ENCODE peak calls at places on chromosome 11, in five cellular contexts. S is Right ventricle myocardium superior, V is amniotic stem cell, C is Calu3, E is thoracic aorta. O is an unnamed sample.

GRCh38 chr11:35185696-35186095 is 46.7 kb downstream of the CD44 start:
- DNase-seq in V (no peak), C (no peak), S (no peak), E (no peak), O (no peak)

GRCh38 chr11:114102993-114103896 is 43.7 kb downstream of the ZBTB16 start:
- DNase-seq in S (no peak), E (no peak), C (no peak), V (no peak), O (peak; percentile 52)

GRCh38 chr11:613369-613968 is 2.3 kb downstream of the IRF7 start:
- DNase-seq in S (peak; percentile 77), C (peak; percentile 66), V (no peak), E (peak; percentile 47), O (peak; percentile 95)

GRCh38 chr11:113534625-113535024 is 59.4 kb upstream of the DRD2 start:
- DNase-seq in S (no peak), E (no peak), V (no peak), C (no peak), O (no peak)

GRCh38 chr11:16925495-16926065 is 88.6 kb downstream of the PLEKHA7 start:
- DNase-seq in S (peak; percentile 56), C (peak; percentile 70), E (no peak), V (peak; percentile 11), O (no peak)

GRCh38 chr11:26867286-26867685 is 126.6 kb upstream of the FIBIN start:
- DNase-seq in S (no peak), C (no peak), V (no peak), E (no peak), O (no peak)

GRCh38 chr11:73980001-73980960 is 2.4 kb downstream of the UCP2 start:
- DNase-seq in S (peak; percentile 63), E (no peak), V (no peak), C (peak; percentile 28), O (no peak)

GRCh38 chr11:13963169-13963948 is 836 bp downstream of the SPON1 start:
- DNase-seq in E (no peak), S (peak; percentile 42), C (no peak), V (no peak), O (no peak)

GRCh38 chr11:74015919-74016684 is 7.2 kb upstream of the UCP3 start:
- DNase-seq in C (no peak), E (no peak), V (no peak), S (no peak), O (no peak)

GRCh38 chr11:1782831-1783724 is 19.4 kb upstream of the CTSD start:
- DNase-seq in E (no peak), S (no peak), V (no peak), C (no peak), O (no peak)

GRCh38 chr11:133127746-133128145 is 404.6 kb downstream of the OPCML start:
- DNase-seq in S (no peak), V (no peak), C (no peak), E (no peak), O (no peak)

GRCh38 chr11:7577226-7577882 is 63.6 kb downstream of the PPFIBP2 start:
- DNase-seq in V (no peak), E (no peak), C (no peak), S (no peak), O (peak; percentile 94)

GRCh38 chr11:96173906-96174305 is 169.1 kb downstream of the MAML2 start:
- DNase-seq in S (no peak), C (no peak), E (no peak), V (no peak), O (no peak)

GRCh38 chr11:62077136-62077535 is 46.7 kb upstream of the INCENP start:
- DNase-seq in C (no peak), E (no peak), V (no peak), S (no peak), O (no peak)

GRCh38 chr11:119783466-119784400 is 54.7 kb upstream of the NECTIN1 start:
- DNase-seq in C (no peak), E (no peak), V (no peak), S (no peak), O (no peak)

GRCh38 chr11:67273260-67273990 is 7.2 kb downstream of the GRK2 start:
- DNase-seq in E (no peak), S (peak; percentile 39), C (no peak), V (no peak), O (no peak)

GRCh38 chr11:41056892-41057569 is 402.4 kb downstream of the LRRC4C start:
- DNase-seq in V (no peak), S (no peak), C (no peak), E (no peak), O (no peak)

GRCh38 chr11:66636411-66636810 is 2.1 kb upstream of the RBM4 start:
- DNase-seq in S (no peak), V (no peak), E (no peak), C (no peak), O (peak; percentile 12)

GRCh38 chr11:104365676-104366075 is 201.7 kb upstream of the PDGFD start:
- DNase-seq in S (no peak), C (no peak), E (no peak), V (no peak), O (no peak)

GRCh38 chr11:111307472-111308108 is 9.2 kb downstream of the POU2AF3 start:
- DNase-seq in V (no peak), S (no peak), E (no peak), C (no peak), O (no peak)

O was measured in lower leg skin.